ENCODE peak calls at places on chromosomes 1 and 21, in nine cellular contexts. One of them, this sample, is unnamed.

GRCh38 chr1:180173952-180174351 is 19.3 kb downstream of the QSOX1 start:
- DNase-seq in astrocyte of the cerebellum: peak
- DNase-seq in endodermal cell: no peak
- DNase-seq in esophagus squamous epithelium: no peak
- DNase-seq in left lung: peak
- DNase-seq in mammary epithelial cell: no peak
- DNase-seq in lower leg skin: no peak
- DNase-seq in fibroblast of lung: peak
- DNase-seq in Panc1: no peak
- DNase-seq in this sample: no peak

GRCh38 chr1:200837931-200838571 is 34.7 kb upstream of the GPR25 start:
- DNase-seq in left lung: no peak
- DNase-seq in mammary epithelial cell: no peak
- DNase-seq in Panc1: no peak
- DNase-seq in astrocyte of the cerebellum: no peak
- DNase-seq in fibroblast of lung: peak
- DNase-seq in lower leg skin: no peak
- DNase-seq in esophagus squamous epithelium: no peak
- DNase-seq in endodermal cell: no peak
- DNase-seq in this sample: no peak

GRCh38 chr1:228010921-228011320 is 4.1 kb downstream of the WNT3A start:
- DNase-seq in endodermal cell: no peak
- DNase-seq in fibroblast of lung: no peak
- DNase-seq in mammary epithelial cell: no peak
- DNase-seq in esophagus squamous epithelium: no peak
- DNase-seq in astrocyte of the cerebellum: no peak
- DNase-seq in Panc1: no peak
- DNase-seq in lower leg skin: peak
- DNase-seq in left lung: no peak
- DNase-seq in this sample: no peak

GRCh38 chr1:229694053-229694693 is 68.1 kb downstream of the URB2 start:
- DNase-seq in endodermal cell: peak
- DNase-seq in lower leg skin: peak
- DNase-seq in astrocyte of the cerebellum: peak
- DNase-seq in left lung: peak
- DNase-seq in fibroblast of lung: peak
- DNase-seq in mammary epithelial cell: no peak
- DNase-seq in Panc1: no peak
- DNase-seq in esophagus squamous epithelium: no peak
- DNase-seq in this sample: peak

GRCh38 chr1:161858271-161858670 is 92.2 kb downstream of the ATF6 start:
- DNase-seq in mammary epithelial cell: no peak
- DNase-seq in lower leg skin: no peak
- DNase-seq in astrocyte of the cerebellum: no peak
- DNase-seq in Panc1: no peak
- DNase-seq in fibroblast of lung: no peak
- DNase-seq in endodermal cell: no peak
- DNase-seq in esophagus squamous epithelium: no peak
- DNase-seq in left lung: no peak
- DNase-seq in this sample: no peak

GRCh38 chr1:37448691-37449417 is 25.5 kb upstream of the ZC3H12A start:
- DNase-seq in fibroblast of lung: no peak
- DNase-seq in lower leg skin: no peak
- DNase-seq in endodermal cell: no peak
- DNase-seq in Panc1: no peak
- DNase-seq in mammary epithelial cell: peak
- DNase-seq in left lung: no peak
- DNase-seq in astrocyte of the cerebellum: no peak
- DNase-seq in esophagus squamous epithelium: no peak
- DNase-seq in this sample: no peak

GRCh38 chr21:25126564-25126963 is 480.7 kb downstream of the MRPL39 start:
- DNase-seq in mammary epithelial cell: no peak
- DNase-seq in endodermal cell: no peak
- DNase-seq in esophagus squamous epithelium: no peak
- DNase-seq in astrocyte of the cerebellum: no peak
- DNase-seq in left lung: no peak
- DNase-seq in fibroblast of lung: no peak
- DNase-seq in lower leg skin: no peak
- DNase-seq in Panc1: no peak
- DNase-seq in this sample: no peak

GRCh38 chr1:27574871-27575831 is 28.8 kb downstream of the AHDC1 start:
- DNase-seq in left lung: peak
- DNase-seq in lower leg skin: no peak
- DNase-seq in Panc1: no peak
- DNase-seq in astrocyte of the cerebellum: peak
- DNase-seq in fibroblast of lung: peak
- DNase-seq in endodermal cell: peak
- DNase-seq in esophagus squamous epithelium: no peak
- DNase-seq in mammary epithelial cell: peak
- DNase-seq in this sample: no peak

GRCh38 chr1:159172599-159173291 is 1.3 kb downstream of the CADM3 start:
- DNase-seq in lower leg skin: peak
- DNase-seq in esophagus squamous epithelium: no peak
- DNase-seq in astrocyte of the cerebellum: no peak
- DNase-seq in Panc1: no peak
- DNase-seq in fibroblast of lung: no peak
- DNase-seq in mammary epithelial cell: no peak
- DNase-seq in endodermal cell: peak
- DNase-seq in left lung: no peak
- DNase-seq in this sample: no peak

GRCh38 chr1:143727263-143727662 is 244.5 kb downstream of the FAM72C start:
- DNase-seq in left lung: no peak
- DNase-seq in endodermal cell: no peak
- DNase-seq in astrocyte of the cerebellum: no peak
- DNase-seq in mammary epithelial cell: no peak
- DNase-seq in lower leg skin: no peak
- DNase-seq in fibroblast of lung: no peak
- DNase-seq in Panc1: no peak
- DNase-seq in esophagus squamous epithelium: no peak
- DNase-seq in this sample: no peak

DNA sequence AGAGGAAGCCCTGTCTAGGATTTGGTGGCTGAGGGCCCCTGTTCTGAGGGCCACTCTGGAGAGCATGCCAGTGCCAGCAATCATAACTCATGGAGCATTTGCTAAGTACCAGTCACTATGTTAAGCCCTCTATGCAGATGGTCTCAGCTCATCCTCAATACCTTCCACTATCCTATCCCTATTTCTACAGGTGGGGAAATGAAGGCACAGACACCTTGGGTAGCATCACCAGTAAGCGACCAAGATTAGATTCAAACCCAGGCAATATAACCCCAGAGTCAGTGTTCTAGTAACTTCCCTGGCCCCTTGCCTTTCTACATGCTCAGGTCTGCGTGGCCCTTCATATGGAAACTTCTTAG is 7.9 kb upstream of the NBPF1 start:
- DNase-seq in esophagus squamous epithelium: no peak
- DNase-seq in astrocyte of the cerebellum: no peak
- DNase-seq in left lung: no peak
- DNase-seq in endodermal cell: no peak
- DNase-seq in mammary epithelial cell: no peak
- DNase-seq in Panc1: no peak
- DNase-seq in fibroblast of lung: no peak
- DNase-seq in lower leg skin: no peak
- DNase-seq in this sample: no peak
- TF ChIP-seq CTCF in esophagus squamous epithelium: no peak
- TF ChIP-seq CTCF in astrocyte of the cerebellum: no peak
- TF ChIP-seq CTCF in left lung: no peak
- TF ChIP-seq CTCF in endodermal cell: peak
- TF ChIP-seq CTCF in mammary epithelial cell: no peak
- TF ChIP-seq CTCF in Panc1: no peak
- TF ChIP-seq CTCF in fibroblast of lung: no peak
- TF ChIP-seq CTCF in lower leg skin: no peak
- TF ChIP-seq CTCF in this sample: no peak

GRCh38 chr1:39214021-39214713 is 9.7 kb downstream of the MACF1 start:
- DNase-seq in endodermal cell: peak
- DNase-seq in esophagus squamous epithelium: no peak
- DNase-seq in fibroblast of lung: peak
- DNase-seq in astrocyte of the cerebellum: no peak
- DNase-seq in Panc1: no peak
- DNase-seq in mammary epithelial cell: peak
- DNase-seq in lower leg skin: no peak
- DNase-seq in left lung: peak
- DNase-seq in this sample: no peak

GRCh38 chr1:39214998-39215873 is 10.7 kb downstream of the MACF1 start:
- DNase-seq in left lung: peak
- DNase-seq in Panc1: no peak
- DNase-seq in esophagus squamous epithelium: no peak
- DNase-seq in endodermal cell: peak
- DNase-seq in lower leg skin: no peak
- DNase-seq in astrocyte of the cerebellum: no peak
- DNase-seq in mammary epithelial cell: peak
- DNase-seq in fibroblast of lung: peak
- DNase-seq in this sample: no peak

GRCh38 chr1:39213511-39214002 is 9.1 kb downstream of the MACF1 start:
- DNase-seq in astrocyte of the cerebellum: no peak
- DNase-seq in mammary epithelial cell: no peak
- DNase-seq in Panc1: no peak
- DNase-seq in left lung: no peak
- DNase-seq in endodermal cell: no peak
- DNase-seq in esophagus squamous epithelium: no peak
- DNase-seq in fibroblast of lung: peak
- DNase-seq in lower leg skin: no peak
- DNase-seq in this sample: no peak

GRCh38 chr1:39212499-39212898 is 8.0 kb downstream of the MACF1 start:
- DNase-seq in astrocyte of the cerebellum: no peak
- DNase-seq in left lung: no peak
- DNase-seq in Panc1: no peak
- DNase-seq in mammary epithelial cell: no peak
- DNase-seq in fibroblast of lung: no peak
- DNase-seq in endodermal cell: no peak
- DNase-seq in esophagus squamous epithelium: no peak
- DNase-seq in lower leg skin: no peak
- DNase-seq in this sample: no peak

DNA sequence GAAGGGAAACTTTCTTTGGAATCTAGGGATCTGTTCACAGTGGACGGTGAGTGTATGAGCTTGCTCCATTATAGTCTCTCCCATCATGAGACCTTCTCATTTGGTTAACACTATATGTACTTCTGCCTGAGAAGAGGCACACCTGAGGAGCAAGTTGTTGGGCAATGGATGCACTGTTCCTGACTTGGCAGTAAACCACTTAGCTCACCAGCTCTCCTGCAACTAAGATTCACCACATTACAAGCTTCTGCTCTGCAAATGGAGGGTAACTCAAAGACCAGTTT is 10.2 kb downstream of the MACF1 start:
- DNase-seq in endodermal cell: no peak
- DNase-seq in astrocyte of the cerebellum: no peak
- DNase-seq in mammary epithelial cell: peak
- DNase-seq in lower leg skin: no peak
- DNase-seq in esophagus squamous epithelium: no peak
- DNase-seq in Panc1: no peak
- DNase-seq in left lung: no peak
- DNase-seq in fibroblast of lung: no peak
- DNase-seq in this sample: no peak
- H3K4me3 ChIP-seq in endodermal cell: peak
- H3K4me3 ChIP-seq in astrocyte of the cerebellum: no peak
- H3K4me3 ChIP-seq in mammary epithelial cell: no peak
- H3K4me3 ChIP-seq in lower leg skin: no peak
- H3K4me3 ChIP-seq in esophagus squamous epithelium: peak
- H3K4me3 ChIP-seq in Panc1: no peak
- H3K4me3 ChIP-seq in left lung: no peak
- H3K4me3 ChIP-seq in fibroblast of lung: no peak
- H3K4me3 ChIP-seq in this sample: no peak

DNA sequence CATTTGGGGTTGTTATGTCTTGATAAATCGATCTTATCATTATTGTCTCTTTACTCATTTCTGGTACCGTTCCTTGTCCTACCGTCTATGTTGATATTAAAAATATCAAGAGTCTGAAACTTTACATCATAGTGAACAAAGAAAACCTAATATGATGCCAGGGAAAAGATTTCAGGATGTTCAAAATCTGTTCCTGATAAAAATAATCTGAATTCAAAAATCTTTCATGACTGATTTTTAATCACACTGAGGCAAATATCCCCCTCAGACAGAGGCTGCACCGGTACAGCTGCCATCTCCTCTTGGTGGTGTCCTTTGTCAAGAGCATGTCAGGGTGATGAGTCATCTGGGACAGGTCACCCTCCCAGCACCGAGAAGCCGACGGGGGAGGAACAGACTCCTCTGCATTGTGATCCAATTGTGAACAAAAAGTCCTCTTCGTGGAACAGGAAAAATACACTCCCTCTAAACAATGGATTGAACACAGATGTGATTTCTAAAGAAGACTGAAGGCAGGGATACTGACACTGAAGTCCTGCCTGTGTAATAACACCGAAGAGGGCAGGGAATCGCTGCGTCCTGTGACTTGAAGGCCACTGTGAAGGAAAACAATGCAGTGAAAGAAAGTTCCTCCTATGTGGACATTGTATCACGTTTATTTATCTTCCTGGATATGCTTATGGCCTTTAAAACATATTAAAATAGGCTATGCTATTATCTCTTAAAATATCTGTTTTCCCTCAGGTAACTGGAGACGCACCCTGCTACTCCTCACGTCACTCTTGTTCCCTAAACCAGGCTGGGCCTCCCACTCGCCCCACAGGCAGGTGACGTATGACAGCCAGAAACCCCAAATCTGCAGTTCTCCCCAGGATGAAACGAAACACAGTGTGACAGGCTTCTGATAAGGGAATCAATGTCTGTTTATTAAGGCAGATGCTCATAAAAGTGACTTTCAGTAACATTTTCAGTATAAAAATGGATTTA is 4.3 kb upstream of the SPATC1L start:
- DNase-seq in left lung: no peak
- DNase-seq in endodermal cell: peak
- DNase-seq in esophagus squamous epithelium: no peak
- DNase-seq in astrocyte of the cerebellum: no peak
- DNase-seq in Panc1: no peak
- DNase-seq in lower leg skin: peak
- DNase-seq in mammary epithelial cell: peak
- DNase-seq in fibroblast of lung: peak
- DNase-seq in this sample: no peak
- TF ChIP-seq CTCF in left lung: no peak
- TF ChIP-seq CTCF in endodermal cell: no peak
- TF ChIP-seq CTCF in esophagus squamous epithelium: no peak
- TF ChIP-seq CTCF in astrocyte of the cerebellum: no peak
- TF ChIP-seq CTCF in Panc1: no peak
- TF ChIP-seq CTCF in lower leg skin: no peak
- TF ChIP-seq CTCF in mammary epithelial cell: no peak
- TF ChIP-seq CTCF in fibroblast of lung: no peak
- TF ChIP-seq CTCF in this sample: no peak

DNA sequence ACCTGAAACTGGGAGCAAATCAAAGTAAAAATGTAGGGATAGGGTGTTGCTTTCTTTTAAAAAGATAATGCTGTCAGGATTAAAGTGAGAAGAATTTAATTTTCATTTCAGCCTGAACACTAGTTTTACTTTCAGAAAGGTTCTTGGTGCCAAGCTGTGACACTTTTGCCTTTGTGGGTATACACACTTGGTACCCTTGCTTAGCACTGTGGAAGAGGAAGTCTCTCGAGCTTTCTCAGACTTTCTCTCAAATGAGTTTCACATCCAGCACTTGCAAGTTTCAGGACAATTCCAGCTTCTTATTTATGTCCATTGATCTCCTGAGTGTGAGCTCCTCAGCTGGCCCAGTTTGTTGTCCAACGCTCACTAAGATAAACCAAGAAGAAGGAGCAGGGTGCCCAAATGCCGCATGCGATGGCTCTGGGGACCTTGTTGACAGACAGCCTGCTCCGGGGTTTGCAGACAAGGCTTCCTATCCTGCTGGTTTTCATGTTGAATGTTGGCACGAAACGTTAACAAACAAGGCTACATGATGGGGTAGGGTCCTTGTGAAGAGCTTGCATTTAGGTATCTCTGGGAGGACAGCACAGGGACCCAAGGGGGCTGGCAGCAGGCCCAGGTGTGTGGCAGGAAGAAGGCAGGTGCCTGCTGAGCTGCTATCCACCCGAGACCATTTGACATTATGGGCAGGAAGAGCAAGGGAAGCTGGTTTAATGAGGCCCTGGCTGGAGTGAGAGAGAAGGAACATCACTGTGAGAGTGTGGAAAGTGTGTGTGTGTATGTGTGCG is 79.7 kb downstream of the POFUT2 start:
- DNase-seq in fibroblast of lung: no peak
- DNase-seq in esophagus squamous epithelium: no peak
- DNase-seq in Panc1: no peak
- DNase-seq in mammary epithelial cell: no peak
- DNase-seq in lower leg skin: no peak
- DNase-seq in endodermal cell: no peak
- DNase-seq in left lung: no peak
- DNase-seq in astrocyte of the cerebellum: no peak
- DNase-seq in this sample: no peak
- H3K4me3 ChIP-seq in fibroblast of lung: no peak
- H3K4me3 ChIP-seq in esophagus squamous epithelium: no peak
- H3K4me3 ChIP-seq in Panc1: no peak
- H3K4me3 ChIP-seq in mammary epithelial cell: no peak
- H3K4me3 ChIP-seq in lower leg skin: no peak
- H3K4me3 ChIP-seq in endodermal cell: no peak
- H3K4me3 ChIP-seq in left lung: no peak
- H3K4me3 ChIP-seq in astrocyte of the cerebellum: no peak
- H3K4me3 ChIP-seq in this sample: no peak